ENCODE peak calls at places on chromosomes 1 and 21, in seven cellular contexts. One of them, this sample, is unnamed. For H3K9me3 and H3K4me1, the result is how much of the 10 kb centered on the place peaks cover.

GRCh38 chr21:27359141-27359540 is 392.3 kb upstream of the ADAMTS5 start:
- DNase-seq in fibroblast of lung: peak
- DNase-seq in GM23248: peak
- DNase-seq in IMR-90: peak
- DNase-seq in colonic mucosa: no peak
- DNase-seq in psoas muscle: no peak
- DNase-seq in lower lobe of right lung: no peak
- DNase-seq in this sample: no peak

GRCh38 chr1:91783423-91784162 is 102.4 kb downstream of the TGFBR3 start:
- DNase-seq in fibroblast of lung: peak
- DNase-seq in GM23248: peak
- DNase-seq in IMR-90: peak
- DNase-seq in colonic mucosa: no peak
- DNase-seq in psoas muscle: no peak
- DNase-seq in lower lobe of right lung: no peak
- DNase-seq in this sample: no peak

GRCh38 chr1:27360159-27361043 is 6.4 kb downstream of the MAP3K6 start:
- DNase-seq in fibroblast of lung: no peak
- DNase-seq in GM23248: no peak
- DNase-seq in IMR-90: no peak
- DNase-seq in colonic mucosa: peak
- DNase-seq in psoas muscle: no peak
- DNase-seq in lower lobe of right lung: peak
- DNase-seq in this sample: peak

GRCh38 chr1:46174448-46175231 is at the start of gene TSPAN1:
- DNase-seq in fibroblast of lung: peak
- DNase-seq in GM23248: peak
- DNase-seq in IMR-90: peak
- DNase-seq in colonic mucosa: peak
- DNase-seq in psoas muscle: peak
- DNase-seq in lower lobe of right lung: no peak
- DNase-seq in this sample: no peak

GRCh38 chr21:43851593-43851992 is 13.4 kb upstream of the AGPAT3 start:
- DNase-seq in fibroblast of lung: no peak
- DNase-seq in GM23248: no peak
- DNase-seq in IMR-90: no peak
- DNase-seq in colonic mucosa: no peak
- DNase-seq in psoas muscle: no peak
- DNase-seq in lower lobe of right lung: no peak
- DNase-seq in this sample: peak

GRCh38 chr1:15322648-15323350 is 75.8 kb downstream of the FHAD1 start:
- DNase-seq in fibroblast of lung: no peak
- DNase-seq in GM23248: no peak
- DNase-seq in IMR-90: no peak
- DNase-seq in colonic mucosa: peak
- DNase-seq in psoas muscle: no peak
- DNase-seq in lower lobe of right lung: no peak
- DNase-seq in this sample: no peak

GRCh38 chr1:246450485-246451251 is 56.4 kb downstream of the SMYD3 start:
- DNase-seq in fibroblast of lung: peak
- DNase-seq in GM23248: peak
- DNase-seq in IMR-90: peak
- DNase-seq in colonic mucosa: no peak
- DNase-seq in psoas muscle: no peak
- DNase-seq in lower lobe of right lung: no peak
- DNase-seq in this sample: no peak

GRCh38 chr1:174258148-174258550 is 98.8 kb downstream of the RABGAP1L start:
- DNase-seq in fibroblast of lung: peak
- DNase-seq in GM23248: peak
- DNase-seq in IMR-90: peak
- DNase-seq in colonic mucosa: peak
- DNase-seq in psoas muscle: no peak
- DNase-seq in lower lobe of right lung: no peak
- DNase-seq in this sample: no peak

GRCh38 chr1:16727190-16728111 is 12.9 kb upstream of the RNU1-4 start:
- DNase-seq in fibroblast of lung: no peak
- DNase-seq in GM23248: peak
- DNase-seq in IMR-90: peak
- DNase-seq in colonic mucosa: peak
- DNase-seq in psoas muscle: peak
- DNase-seq in lower lobe of right lung: no peak
- DNase-seq in this sample: no peak

GRCh38 chr1:33363470-33363861 is 42.6 kb upstream of the A3GALT2 start:
- DNase-seq in fibroblast of lung: no peak
- DNase-seq in GM23248: no peak
- DNase-seq in IMR-90: no peak
- DNase-seq in colonic mucosa: no peak
- DNase-seq in psoas muscle: no peak
- DNase-seq in lower lobe of right lung: no peak
- DNase-seq in this sample: no peak

GRCh38 chr21:30329203-30329868 is 8.2 kb downstream of the KRTAP27-1 start:
- DNase-seq in fibroblast of lung: no peak
- DNase-seq in GM23248: no peak
- DNase-seq in IMR-90: no peak
- DNase-seq in colonic mucosa: no peak
- DNase-seq in psoas muscle: no peak
- DNase-seq in lower lobe of right lung: no peak
- DNase-seq in this sample: no peak

GRCh38 chr1:227944931-227945890 is 2.5 kb downstream of the WNT9A start:
- DNase-seq in fibroblast of lung: no peak
- DNase-seq in GM23248: no peak
- DNase-seq in IMR-90: no peak
- DNase-seq in colonic mucosa: peak
- DNase-seq in psoas muscle: peak
- DNase-seq in lower lobe of right lung: no peak
- DNase-seq in this sample: no peak

GRCh38 chr1:17776426-17776825 is 21.3 kb downstream of the ACTL8 start:
- DNase-seq in fibroblast of lung: peak
- DNase-seq in GM23248: no peak
- DNase-seq in IMR-90: no peak
- DNase-seq in colonic mucosa: no peak
- DNase-seq in psoas muscle: no peak
- DNase-seq in lower lobe of right lung: no peak
- DNase-seq in this sample: no peak

DNA sequence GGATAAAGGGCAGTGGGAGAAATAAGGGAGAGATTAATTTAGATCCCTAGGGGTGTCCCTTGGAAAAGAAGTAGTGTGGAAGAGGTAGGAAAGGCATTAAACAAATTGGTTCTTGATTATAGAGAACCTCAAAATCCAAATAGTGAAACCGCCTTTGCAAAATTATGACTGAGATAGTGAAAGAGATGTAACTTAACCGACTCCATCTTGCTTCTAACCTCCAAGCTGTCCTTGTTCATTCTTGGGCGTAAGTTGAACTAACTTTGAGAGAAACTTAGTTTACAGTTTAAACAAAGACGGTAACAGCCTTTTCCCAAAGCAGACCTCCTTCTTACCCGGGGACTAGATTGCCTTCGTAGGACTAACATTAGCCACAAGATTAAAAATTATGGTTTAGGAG is 3.2 kb upstream of the RAB3GAP2 start:
- DNase-seq in fibroblast of lung: no peak
- DNase-seq in GM23248: no peak
- DNase-seq in IMR-90: no peak
- DNase-seq in colonic mucosa: no peak
- DNase-seq in psoas muscle: no peak
- DNase-seq in lower lobe of right lung: no peak
- DNase-seq in this sample: no peak
- H3K9me3 ChIP-seq in fibroblast of lung: under half
- H3K9me3 ChIP-seq in GM23248: under half
- H3K9me3 ChIP-seq in IMR-90: under half
- H3K9me3 ChIP-seq in colonic mucosa: under half
- H3K9me3 ChIP-seq in psoas muscle: under half
- H3K9me3 ChIP-seq in lower lobe of right lung: under half
- H3K9me3 ChIP-seq in this sample: under half

GRCh38 chr1:25238046-25238445 is 5.7 kb upstream of the SYF2 start:
- DNase-seq in fibroblast of lung: no peak
- DNase-seq in GM23248: no peak
- DNase-seq in IMR-90: no peak
- DNase-seq in colonic mucosa: no peak
- DNase-seq in psoas muscle: no peak
- DNase-seq in lower lobe of right lung: no peak
- DNase-seq in this sample: no peak

GRCh38 chr1:25232866-25233784 is 823 bp upstream of the SYF2 start:
- DNase-seq in fibroblast of lung: peak
- DNase-seq in GM23248: peak
- DNase-seq in IMR-90: peak
- DNase-seq in colonic mucosa: peak
- DNase-seq in psoas muscle: peak
- DNase-seq in lower lobe of right lung: peak
- DNase-seq in this sample: peak

GRCh38 chr1:25232027-25232865 is at the start of gene SYF2:
- DNase-seq in fibroblast of lung: peak
- DNase-seq in GM23248: peak
- DNase-seq in IMR-90: peak
- DNase-seq in colonic mucosa: peak
- DNase-seq in psoas muscle: peak
- DNase-seq in lower lobe of right lung: peak
- DNase-seq in this sample: peak
- H3K4me1 ChIP-seq in fibroblast of lung: under half
- H3K4me1 ChIP-seq in GM23248: under half
- H3K4me1 ChIP-seq in IMR-90: under half
- H3K4me1 ChIP-seq in colonic mucosa: under half
- H3K4me1 ChIP-seq in psoas muscle: under half
- H3K4me1 ChIP-seq in lower lobe of right lung: under half
- H3K4me1 ChIP-seq in this sample: under half

DNA sequence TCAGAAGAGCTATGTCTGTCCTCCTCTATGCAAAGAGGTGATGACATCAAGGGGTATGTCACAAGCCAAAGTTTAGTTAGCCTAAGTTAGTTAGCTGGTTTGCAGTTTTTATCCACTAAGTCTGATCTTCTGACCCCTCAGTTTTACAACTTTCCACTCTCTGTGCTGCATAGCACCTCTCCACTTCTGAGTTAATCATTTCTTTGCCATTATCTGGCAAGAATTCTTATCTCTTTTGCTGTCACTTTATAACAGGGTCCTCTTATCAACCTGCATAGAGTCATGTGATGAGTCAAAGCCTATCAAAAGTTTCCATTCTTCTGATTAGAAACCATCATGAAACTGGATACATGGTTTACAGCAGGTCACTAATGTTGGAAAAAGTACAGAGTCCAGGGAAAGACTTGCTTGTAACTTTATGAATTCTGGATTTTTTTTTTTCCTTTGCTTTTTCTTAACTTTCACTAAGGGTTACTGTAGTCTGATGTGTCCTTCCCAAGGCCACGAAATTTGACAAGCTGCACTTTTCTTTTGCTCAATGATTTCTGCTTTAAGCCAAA is at the start of gene NR5A2:
- DNase-seq in fibroblast of lung: no peak
- DNase-seq in GM23248: no peak
- DNase-seq in IMR-90: no peak
- DNase-seq in colonic mucosa: peak
- DNase-seq in psoas muscle: no peak
- DNase-seq in lower lobe of right lung: no peak
- DNase-seq in this sample: no peak
- H3K4me3 ChIP-seq in fibroblast of lung: peak
- H3K4me3 ChIP-seq in GM23248: peak
- H3K4me3 ChIP-seq in IMR-90: no peak
- H3K4me3 ChIP-seq in colonic mucosa: peak
- H3K4me3 ChIP-seq in psoas muscle: peak
- H3K4me3 ChIP-seq in lower lobe of right lung: peak
- H3K4me3 ChIP-seq in this sample: peak

DNA sequence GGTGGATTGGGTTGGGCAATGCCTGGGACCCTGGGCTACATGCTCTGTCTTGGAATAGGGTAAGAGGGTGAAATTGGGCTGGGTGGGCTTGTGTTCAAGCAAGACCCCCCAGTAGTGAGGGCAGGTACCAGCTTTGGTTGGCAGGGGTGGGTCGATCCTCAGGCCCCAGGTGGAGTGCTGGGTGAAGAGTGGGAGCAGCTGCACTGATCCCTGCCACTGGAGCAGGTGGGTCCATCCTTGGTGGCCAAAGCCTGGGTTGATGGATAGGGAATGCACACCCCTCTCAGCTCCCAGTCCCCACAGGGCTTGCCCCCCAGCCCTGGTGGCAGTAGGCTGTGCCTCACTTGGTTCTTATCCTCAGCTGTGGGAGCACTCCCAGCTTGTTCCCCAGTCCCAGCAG is 135.2 kb downstream of the PCBP3 start:
- DNase-seq in fibroblast of lung: no peak
- DNase-seq in GM23248: no peak
- DNase-seq in IMR-90: no peak
- DNase-seq in colonic mucosa: no peak
- DNase-seq in psoas muscle: no peak
- DNase-seq in lower lobe of right lung: no peak
- DNase-seq in this sample: no peak
- H3K9me3 ChIP-seq in fibroblast of lung: under half
- H3K9me3 ChIP-seq in GM23248: under half
- H3K9me3 ChIP-seq in IMR-90: under half
- H3K9me3 ChIP-seq in colonic mucosa: under half
- H3K9me3 ChIP-seq in psoas muscle: under half
- H3K9me3 ChIP-seq in lower lobe of right lung: under half
- H3K9me3 ChIP-seq in this sample: under half